ENCODE peak calls at places on chromosome 9, in ten cellular contexts. P, N, Z, U, G, A, V, C, T and D are unnamed samples.

GRCh38 chr9:35385042-35385441 is 104.9 kb upstream of the RUSC2 start:
- DNase-seq in P (no peak), N (peak), Z (no peak), U (no peak), G (peak), A (no peak), V (peak), C (no peak), T (no peak), D (no peak)

GRCh38 chr9:132647355-132647754 is 22.4 kb downstream of the DDX31 start:
- DNase-seq in P (no peak), N (peak), Z (no peak), U (no peak), G (peak), A (no peak), V (peak), C (no peak), T (no peak), D (no peak)

GRCh38 chr9:113577525-113578261 is 114.2 kb downstream of the RGS3 start:
- DNase-seq in P (no peak), N (peak), Z (no peak), U (no peak), G (no peak), A (no peak), V (no peak), C (no peak), T (peak), D (no peak)

GRCh38 chr9:115262477-115262876 is 144.5 kb upstream of the TNC start:
- DNase-seq in P (no peak), N (peak), Z (no peak), U (no peak), G (peak), A (no peak), V (peak), C (peak), T (peak), D (no peak)

GRCh38 chr9:113823421-113823820 is 52.7 kb upstream of the ZNF618 start:
- DNase-seq in P (no peak), N (no peak), Z (no peak), U (no peak), G (no peak), A (no peak), V (no peak), C (no peak), T (no peak), D (no peak)

GRCh38 chr9:13364271-13364670 is 84.8 kb upstream of the MPDZ start:
- DNase-seq in P (no peak), N (peak), Z (no peak), U (no peak), G (no peak), A (no peak), V (peak), C (no peak), T (no peak), D (no peak)

GRCh38 chr9:33447404-33448158 is at the start of gene AQP3:
- DNase-seq in P (peak), N (peak), Z (peak), U (peak), G (peak), A (peak), V (peak), C (no peak), T (peak), D (peak)

GRCh38 chr9:85392270-85392669 is 349.5 kb downstream of the AGTPBP1 start:
- DNase-seq in P (no peak), N (no peak), Z (no peak), U (no peak), G (no peak), A (no peak), V (no peak), C (no peak), T (no peak), D (no peak)

GRCh38 chr9:114696814-114697544 is 15.0 kb upstream of the TEX48 start:
- DNase-seq in P (no peak), N (no peak), Z (no peak), U (no peak), G (no peak), A (peak), V (no peak), C (no peak), T (no peak), D (peak)

GRCh38 chr9:118529210-118529609 is 825.0 kb downstream of the TLR4 start:
- DNase-seq in P (no peak), N (peak), Z (no peak), U (no peak), G (no peak), A (no peak), V (peak), C (no peak), T (no peak), D (no peak)

GRCh38 chr9:38003946-38004808 is 64.8 kb downstream of the SHB start:
- DNase-seq in P (no peak), N (no peak), Z (no peak), U (peak), G (no peak), A (no peak), V (no peak), C (no peak), T (no peak), D (no peak)

GRCh38 chr9:27499481-27499880 is 24.6 kb upstream of the IFNK start:
- DNase-seq in P (no peak), N (peak), Z (no peak), U (no peak), G (no peak), A (no peak), V (peak), C (no peak), T (no peak), D (no peak)

GRCh38 chr9:68454579-68455334 is 85.9 kb downstream of the TMEM252 start:
- DNase-seq in P (no peak), N (no peak), Z (no peak), U (no peak), G (no peak), A (no peak), V (no peak), C (no peak), T (no peak), D (no peak)

GRCh38 chr9:124228516-124228915 is 29.2 kb upstream of the NEK6 start:
- DNase-seq in P (no peak), N (no peak), Z (no peak), U (no peak), G (no peak), A (no peak), V (no peak), C (no peak), T (no peak), D (no peak)

GRCh38 chr9:136979769-136980587 is 2.7 kb downstream of the PTGDS start:
- DNase-seq in P (no peak), N (no peak), Z (no peak), U (no peak), G (no peak), A (no peak), V (no peak), C (no peak), T (no peak), D (no peak)

GRCh38 chr9:728535-728934 is 113.0 kb upstream of the DMRT1 start:
- DNase-seq in P (no peak), N (no peak), Z (no peak), U (no peak), G (no peak), A (no peak), V (no peak), C (no peak), T (no peak), D (no peak)

GRCh38 chr9:79165006-79165405 is 406.8 kb upstream of the TLE4 start:
- DNase-seq in P (no peak), N (peak), Z (no peak), U (no peak), G (no peak), A (no peak), V (peak), C (no peak), T (no peak), D (no peak)

GRCh38 chr9:100186356-100186755 is 87.3 kb downstream of the INVS start:
- DNase-seq in P (no peak), N (peak), Z (no peak), U (no peak), G (no peak), A (no peak), V (no peak), C (no peak), T (no peak), D (no peak)

GRCh38 chr9:112041536-112042243 is 133.4 kb downstream of the SUSD1 start:
- DNase-seq in P (no peak), N (peak), Z (no peak), U (no peak), G (peak), A (no peak), V (peak), C (peak), T (no peak), D (no peak)

GRCh38 chr9:2248768-2249167 is 233.6 kb downstream of the SMARCA2 start:
- DNase-seq in P (no peak), N (no peak), Z (no peak), U (no peak), G (no peak), A (no peak), V (no peak), C (no peak), T (no peak), D (no peak)

DNA sequence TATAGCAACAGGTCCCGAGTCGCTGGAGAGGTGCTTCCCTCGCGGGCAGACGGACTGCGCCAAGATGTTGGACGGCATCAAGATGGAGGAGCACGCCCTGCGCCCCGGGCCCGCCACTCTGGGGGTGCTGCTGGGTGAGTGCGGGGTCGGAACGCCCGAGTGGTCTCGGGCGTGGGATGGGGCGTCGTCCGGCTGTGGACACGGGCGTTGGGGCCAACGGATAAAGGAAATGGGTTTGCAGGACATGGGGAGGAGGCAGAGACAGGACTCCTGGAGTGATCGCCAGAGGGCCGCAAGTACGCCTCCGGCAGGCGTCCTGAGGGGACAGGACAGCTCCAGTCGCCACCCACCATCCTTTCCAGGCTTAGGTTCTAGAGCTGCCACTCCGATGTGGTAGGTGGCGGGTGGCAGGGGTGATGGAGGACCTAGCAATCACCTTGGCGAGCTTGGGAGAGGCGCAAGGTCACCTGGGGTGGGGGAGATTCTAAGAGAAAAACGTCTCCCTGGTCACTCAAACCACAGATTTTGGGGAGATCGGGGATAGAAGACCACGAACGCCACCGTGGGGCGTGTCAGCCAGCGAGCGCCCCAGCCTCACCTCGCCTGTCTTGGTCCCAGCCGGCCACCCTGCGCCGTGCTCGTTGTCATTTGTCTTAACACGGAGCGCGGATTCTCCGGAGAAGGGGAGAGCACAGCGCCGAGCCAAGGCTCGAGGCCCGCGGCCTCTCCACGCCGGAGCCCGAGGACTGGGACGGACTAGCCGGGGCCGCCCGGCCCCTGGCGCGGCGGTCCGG is 924 bp downstream of the LMX1B start:
- DNase-seq in P (no peak), N (no peak), Z (no peak), U (no peak), G (no peak), A (no peak), V (no peak), C (no peak), T (no peak), D (no peak)
- H3K4me3 ChIP-seq in P (peak), N (no peak), Z (no peak), U (no peak), G (no peak), A (no peak), V (no peak), C (peak), T (no peak), D (no peak)

DNA sequence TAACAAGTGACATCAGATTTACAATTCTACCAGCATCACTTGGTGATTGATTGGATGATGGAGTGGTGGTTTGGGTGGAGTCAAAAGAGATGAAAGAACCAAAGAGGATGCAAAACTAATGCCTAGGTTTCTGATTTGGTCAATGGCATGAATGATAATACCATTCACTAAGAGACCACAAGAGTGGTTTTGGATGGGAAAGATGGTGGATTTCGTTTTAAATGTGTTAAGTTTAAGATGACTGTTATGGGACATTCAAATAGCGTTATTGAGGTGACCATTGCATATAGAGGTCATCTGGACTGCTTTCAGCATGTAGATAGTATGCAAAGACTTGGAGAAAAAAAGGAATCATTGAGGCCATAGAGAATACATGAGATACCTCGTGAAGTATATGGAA is 3.6 kb downstream of the SMC5 start:
- DNase-seq in P (no peak), N (no peak), Z (no peak), U (peak), G (no peak), A (no peak), V (no peak), C (no peak), T (no peak), D (no peak)
- H3K4me3 ChIP-seq in P (no peak), N (no peak), Z (no peak), U (no peak), G (no peak), A (no peak), V (no peak), C (no peak), T (no peak), D (no peak)

GRCh38 chr9:110130211-110130610 is 77.7 kb downstream of the C9orf152 start:
- DNase-seq in P (no peak), N (no peak), Z (no peak), U (peak), G (no peak), A (no peak), V (no peak), C (no peak), T (no peak), D (no peak)

GRCh38 chr9:110133059-110133458 is 74.9 kb downstream of the C9orf152 start:
- DNase-seq in P (no peak), N (no peak), Z (no peak), U (no peak), G (no peak), A (no peak), V (peak), C (no peak), T (no peak), D (no peak)

GRCh38 chr9:110130791-110131416 is 77.1 kb downstream of the C9orf152 start:
- DNase-seq in P (no peak), N (no peak), Z (no peak), U (no peak), G (no peak), A (no peak), V (no peak), C (no peak), T (no peak), D (no peak)

GRCh38 chr9:110129460-110129859 is 78.5 kb downstream of the C9orf152 start:
- DNase-seq in P (no peak), N (no peak), Z (no peak), U (peak), G (no peak), A (no peak), V (no peak), C (no peak), T (no peak), D (no peak)

DNA sequence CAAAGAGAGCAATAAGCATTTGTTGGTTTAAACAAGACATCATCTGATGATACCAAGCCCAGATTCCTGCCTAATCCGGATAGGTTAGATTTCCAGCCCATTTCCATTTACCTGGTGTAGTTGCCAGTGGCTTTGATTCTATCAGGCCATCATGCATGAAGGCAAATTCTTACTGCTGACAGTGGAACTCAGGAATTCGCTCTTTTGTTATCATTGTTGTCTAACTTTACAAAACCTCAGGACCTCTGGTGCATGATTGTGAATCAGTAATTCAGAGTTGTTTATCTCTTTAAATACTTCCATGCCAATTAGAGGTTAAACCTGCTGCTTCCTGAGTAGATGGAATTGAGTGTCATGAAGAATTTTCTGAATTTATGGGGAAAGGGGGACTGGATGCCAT is 76.5 kb downstream of the C9orf152 start:
- DNase-seq in P (no peak), N (no peak), Z (no peak), U (no peak), G (no peak), A (no peak), V (no peak), C (no peak), T (no peak), D (no peak)
- H3K4me3 ChIP-seq in P (no peak), N (no peak), Z (no peak), U (no peak), G (no peak), A (no peak), V (no peak), C (no peak), T (no peak), D (no peak)

DNA sequence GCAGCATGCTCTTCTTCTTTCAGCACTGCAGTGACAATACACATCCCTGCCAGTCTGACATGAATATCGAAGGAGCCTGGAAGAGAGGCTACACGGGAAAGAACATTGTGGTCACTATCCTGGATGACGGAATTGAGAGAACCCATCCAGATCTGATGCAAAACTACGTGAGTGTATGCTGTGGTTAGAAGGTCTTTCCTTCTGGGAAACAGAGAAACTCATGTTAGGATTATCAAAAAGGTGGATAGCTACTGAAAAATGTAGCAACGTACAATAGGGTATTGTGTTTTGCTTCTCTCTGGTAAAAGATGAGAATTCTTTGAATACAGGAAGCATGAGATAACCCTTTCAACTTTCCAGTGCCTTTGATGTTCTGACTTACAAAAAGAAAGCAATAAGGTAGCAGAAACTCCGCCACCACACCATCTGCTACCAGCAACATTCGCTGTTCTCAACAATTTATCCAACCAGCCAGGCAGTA is 133.3 kb downstream of the PCSK5 start:
- DNase-seq in P (no peak), N (no peak), Z (no peak), U (no peak), G (no peak), A (peak), V (peak), C (no peak), T (no peak), D (no peak)
- H3K4me3 ChIP-seq in P (no peak), N (no peak), Z (no peak), U (no peak), G (no peak), A (peak), V (no peak), C (no peak), T (no peak), D (no peak)

DNA sequence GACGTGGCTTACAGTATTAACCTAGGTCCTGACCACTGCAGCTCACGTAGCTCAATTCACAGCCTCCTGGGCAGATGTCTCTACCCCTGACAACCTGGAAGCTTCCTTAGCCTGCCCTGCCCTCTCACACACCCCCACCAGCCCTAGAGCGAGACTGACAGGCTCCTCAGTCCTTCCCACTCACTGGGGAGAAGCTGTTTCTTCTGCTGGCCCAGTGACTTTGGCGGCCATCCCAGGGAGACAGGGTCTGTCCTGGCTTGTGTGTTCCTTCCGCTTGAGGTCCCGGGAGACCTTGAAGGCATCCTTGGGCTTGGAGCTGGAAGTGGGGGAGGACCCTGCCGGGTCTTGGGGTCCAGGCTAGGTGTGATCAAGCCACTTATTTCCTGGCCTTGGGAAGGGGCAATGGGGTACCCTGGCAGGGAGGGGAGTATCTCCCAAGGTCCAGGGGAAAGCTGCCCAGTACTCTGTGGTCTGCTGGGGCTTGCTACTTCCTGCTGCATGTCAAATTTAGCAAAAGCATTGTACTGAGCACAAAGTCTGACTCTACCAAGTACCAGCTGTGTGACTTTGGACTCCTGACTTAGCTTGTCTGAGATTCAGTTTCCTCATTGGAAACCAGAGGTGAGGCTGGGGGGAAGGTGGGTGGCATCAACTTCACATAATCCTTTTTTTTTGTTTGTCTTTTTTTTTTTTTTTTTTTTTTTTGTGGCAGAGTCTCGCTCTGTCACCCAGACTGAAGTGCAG is 1.9 kb downstream of the MIGA2 start:
- DNase-seq in P (no peak), N (no peak), Z (no peak), U (no peak), G (no peak), A (no peak), V (peak), C (no peak), T (no peak), D (no peak)
- H3K4me3 ChIP-seq in P (peak), N (peak), Z (peak), U (peak), G (no peak), A (no peak), V (no peak), C (no peak), T (no peak), D (no peak)

GRCh38 chr9:14428781-14429230 is 114.9 kb upstream of the NFIB start:
- DNase-seq in P (peak), N (peak), Z (peak), U (peak), G (peak), A (peak), V (peak), C (peak), T (no peak), D (no peak)
- H3K4me3 ChIP-seq in P (no peak), N (no peak), Z (no peak), U (peak), G (no peak), A (no peak), V (no peak), C (no peak), T (no peak), D (no peak)